ENCODE peak calls at places on chromosomes 1 and 21, in ten cellular contexts. O, K, F, J, P, V, E, M, T and D are unnamed samples. For H3K27me3, the result is how much of the 10 kb centered on the place peaks cover.

GRCh38 chr1:62076286-62076685 is 118.4 kb upstream of the L1TD1 start:
- DNase-seq in O (no peak), K (peak), F (peak), J (no peak), P (peak), V (no peak), E (no peak), M (no peak), T (peak), D (no peak)

GRCh38 chr1:154430903-154431302 is 25.8 kb downstream of the IL6R start:
- DNase-seq in O (no peak), K (no peak), F (no peak), J (no peak), P (no peak), V (no peak), E (no peak), M (no peak), T (no peak), D (no peak)

GRCh38 chr1:109808703-109809102 is 45.0 kb upstream of the EPS8L3 start:
- DNase-seq in O (no peak), K (no peak), F (no peak), J (no peak), P (no peak), V (no peak), E (no peak), M (no peak), T (no peak), D (no peak)

GRCh38 chr1:119327436-119328155 is 41.0 kb upstream of the HAO2 start:
- DNase-seq in O (no peak), K (no peak), F (peak), J (no peak), P (no peak), V (no peak), E (no peak), M (peak), T (peak), D (peak)

GRCh38 chr1:190475394-190476250 is 2.0 kb downstream of the BRINP3 start:
- DNase-seq in O (no peak), K (no peak), F (peak), J (no peak), P (no peak), V (no peak), E (peak), M (peak), T (peak), D (no peak)

GRCh38 chr1:56577859-56578663 is 1.3 kb downstream of the PLPP3 start:
- DNase-seq in O (peak), K (peak), F (peak), J (peak), P (no peak), V (peak), E (peak), M (peak), T (peak), D (peak)

GRCh38 chr1:226064168-226064815 is 1.8 kb downstream of the H3-3A start:
- DNase-seq in O (no peak), K (peak), F (peak), J (no peak), P (no peak), V (no peak), E (no peak), M (no peak), T (peak), D (no peak)

GRCh38 chr1:244406337-244406736 is 45.4 kb downstream of the ADSS2 start:
- DNase-seq in O (no peak), K (no peak), F (no peak), J (no peak), P (no peak), V (no peak), E (no peak), M (no peak), T (no peak), D (no peak)

GRCh38 chr1:16158993-16159831 is 3.3 kb upstream of the EPHA2 start:
- DNase-seq in O (no peak), K (no peak), F (no peak), J (no peak), P (no peak), V (no peak), E (no peak), M (no peak), T (no peak), D (no peak)

GRCh38 chr1:93155335-93155734 is 24.9 kb downstream of the TMED5 start:
- DNase-seq in O (no peak), K (no peak), F (no peak), J (no peak), P (no peak), V (no peak), E (no peak), M (no peak), T (no peak), D (no peak)

GRCh38 chr1:220370041-220370700 is 97.9 kb upstream of the RAB3GAP2 start:
- DNase-seq in O (no peak), K (peak), F (peak), J (peak), P (no peak), V (no peak), E (no peak), M (no peak), T (peak), D (no peak)

GRCh38 chr21:32516729-32517649 is 68.3 kb downstream of the TCP10L start:
- DNase-seq in O (no peak), K (peak), F (peak), J (no peak), P (no peak), V (peak), E (no peak), M (no peak), T (peak), D (no peak)

GRCh38 chr1:98704474-98704873 is 43.0 kb downstream of the SNX7 start:
- DNase-seq in O (no peak), K (peak), F (peak), J (no peak), P (no peak), V (no peak), E (no peak), M (no peak), T (no peak), D (peak)

GRCh38 chr1:230825061-230825803 is 43.1 kb downstream of the C1orf198 start:
- DNase-seq in O (no peak), K (peak), F (peak), J (no peak), P (peak), V (no peak), E (no peak), M (no peak), T (no peak), D (no peak)

GRCh38 chr1:109186704-109187071 is 27.0 kb upstream of the SARS1 start:
- DNase-seq in O (no peak), K (no peak), F (peak), J (no peak), P (no peak), V (no peak), E (no peak), M (no peak), T (no peak), D (peak)

GRCh38 chr1:8219530-8219929 is 98.4 kb upstream of the SLC45A1 start:
- DNase-seq in O (no peak), K (no peak), F (peak), J (no peak), P (no peak), V (no peak), E (no peak), M (no peak), T (no peak), D (no peak)

GRCh38 chr1:188822248-188822647 is 1655.4 kb downstream of the BRINP3 start:
- DNase-seq in O (no peak), K (no peak), F (peak), J (no peak), P (no peak), V (no peak), E (no peak), M (no peak), T (peak), D (no peak)

GRCh38 chr1:184827600-184828368 is 73.1 kb upstream of the EDEM3 start:
- DNase-seq in O (no peak), K (peak), F (peak), J (peak), P (no peak), V (no peak), E (no peak), M (no peak), T (no peak), D (no peak)

GRCh38 chr1:34272152-34272551 is 95.4 kb downstream of the C1orf94 start:
- DNase-seq in O (no peak), K (no peak), F (no peak), J (no peak), P (no peak), V (no peak), E (no peak), M (no peak), T (no peak), D (no peak)

GRCh38 chr1:11364170-11364569 is 91.2 kb downstream of the UBIAD1 start:
- DNase-seq in O (no peak), K (no peak), F (no peak), J (no peak), P (no peak), V (no peak), E (no peak), M (no peak), T (no peak), D (no peak)

GRCh38 chr1:44721521-44722361 is 9.2 kb downstream of the RNU5D-1 start:
- DNase-seq in O (no peak), K (peak), F (peak), J (no peak), P (peak), V (no peak), E (peak), M (no peak), T (peak), D (peak)

GRCh38 chr1:107076846-107077245 is 20.4 kb downstream of the PRMT6 start:
- DNase-seq in O (no peak), K (no peak), F (peak), J (no peak), P (peak), V (no peak), E (no peak), M (no peak), T (no peak), D (no peak)

GRCh38 chr1:4113897-4114296 is 213.8 kb upstream of the C1orf174 start:
- DNase-seq in O (no peak), K (no peak), F (no peak), J (no peak), P (no peak), V (no peak), E (no peak), M (no peak), T (no peak), D (no peak)

GRCh38 chr21:27036736-27037301 is 69.9 kb upstream of the ADAMTS5 start:
- DNase-seq in O (no peak), K (no peak), F (no peak), J (peak), P (no peak), V (peak), E (no peak), M (no peak), T (no peak), D (no peak)

GRCh38 chr1:117612517-117613248 is 6.8 kb downstream of the TENT5C start:
- DNase-seq in O (no peak), K (peak), F (peak), J (no peak), P (no peak), V (no peak), E (no peak), M (no peak), T (peak), D (no peak)

GRCh38 chr1:91024501-91025119 is 2.8 kb upstream of the ZNF644 start:
- DNase-seq in O (no peak), K (no peak), F (no peak), J (no peak), P (no peak), V (no peak), E (no peak), M (no peak), T (no peak), D (no peak)

GRCh38 chr1:6103111-6103853 is 57.6 kb downstream of the KCNAB2 start:
- DNase-seq in O (no peak), K (no peak), F (no peak), J (no peak), P (no peak), V (no peak), E (peak), M (peak), T (no peak), D (peak)

GRCh38 chr1:59061876-59062275 is 235.0 kb upstream of the FGGY start:
- DNase-seq in O (peak), K (peak), F (peak), J (peak), P (no peak), V (peak), E (no peak), M (no peak), T (peak), D (peak)

GRCh38 chr1:173410133-173410793 is 66.9 kb upstream of the PRDX6 start:
- DNase-seq in O (no peak), K (peak), F (peak), J (no peak), P (no peak), V (no peak), E (no peak), M (no peak), T (no peak), D (no peak)

GRCh38 chr21:41926068-41926806 is 27.6 kb downstream of the C2CD2 start:
- DNase-seq in O (no peak), K (peak), F (peak), J (no peak), P (no peak), V (no peak), E (no peak), M (no peak), T (peak), D (no peak)

GRCh38 chr1:228093050-228093906 is 9.8 kb downstream of the C1orf35 start:
- DNase-seq in O (peak), K (no peak), F (no peak), J (no peak), P (no peak), V (no peak), E (no peak), M (no peak), T (no peak), D (peak)

GRCh38 chr1:219801433-219801832 is 126.9 kb downstream of the SLC30A10 start:
- DNase-seq in O (no peak), K (no peak), F (no peak), J (no peak), P (no peak), V (no peak), E (no peak), M (no peak), T (no peak), D (no peak)

GRCh38 chr1:244050835-244051444 is at the start of gene ZBTB18:
- DNase-seq in O (no peak), K (peak), F (peak), J (peak), P (no peak), V (no peak), E (no peak), M (no peak), T (peak), D (no peak)

GRCh38 chr1:165639821-165640623 is 9.0 kb downstream of the MGST3 start:
- DNase-seq in O (no peak), K (no peak), F (no peak), J (no peak), P (no peak), V (no peak), E (no peak), M (no peak), T (no peak), D (no peak)

GRCh38 chr1:8397511-8397910 is 79.6 kb downstream of the SLC45A1 start:
- DNase-seq in O (no peak), K (peak), F (no peak), J (no peak), P (no peak), V (no peak), E (no peak), M (no peak), T (peak), D (no peak)

GRCh38 chr1:154961207-154961496 is 430 bp downstream of the PYGO2 start:
- DNase-seq in O (peak), K (no peak), F (no peak), J (peak), P (no peak), V (no peak), E (no peak), M (no peak), T (no peak), D (no peak)

GRCh38 chr1:17984510-17985085 is 123.0 kb upstream of the IGSF21 start:
- DNase-seq in O (no peak), K (no peak), F (no peak), J (no peak), P (no peak), V (no peak), E (no peak), M (no peak), T (peak), D (no peak)

GRCh38 chr1:6948416-6948815 is 163.2 kb downstream of the CAMTA1 start:
- DNase-seq in O (no peak), K (no peak), F (no peak), J (no peak), P (no peak), V (no peak), E (no peak), M (no peak), T (no peak), D (no peak)

GRCh38 chr1:106798991-106799390 is 257.5 kb upstream of the PRMT6 start:
- DNase-seq in O (no peak), K (peak), F (peak), J (no peak), P (no peak), V (no peak), E (no peak), M (no peak), T (peak), D (no peak)

GRCh38 chr1:168722964-168723363 is 6.0 kb downstream of the DPT start:
- DNase-seq in O (no peak), K (no peak), F (no peak), J (no peak), P (no peak), V (no peak), E (no peak), M (no peak), T (no peak), D (no peak)

GRCh38 chr1:1428174-1428573 is 7.1 kb upstream of the ANKRD65 start:
- DNase-seq in O (no peak), K (no peak), F (no peak), J (no peak), P (no peak), V (no peak), E (no peak), M (peak), T (no peak), D (no peak)

GRCh38 chr1:1425753-1426495 is 4.8 kb upstream of the ANKRD65 start:
- DNase-seq in O (no peak), K (no peak), F (no peak), J (no peak), P (no peak), V (no peak), E (peak), M (peak), T (no peak), D (no peak)

GRCh38 chr1:1425426-1425752 is 4.3 kb upstream of the ANKRD65 start:
- DNase-seq in O (no peak), K (no peak), F (no peak), J (no peak), P (no peak), V (no peak), E (no peak), M (peak), T (no peak), D (no peak)

GRCh38 chr1:1426961-1427934 is 6.2 kb upstream of the ANKRD65 start:
- DNase-seq in O (no peak), K (no peak), F (no peak), J (peak), P (no peak), V (no peak), E (peak), M (peak), T (no peak), D (peak)

GRCh38 chr1:1426496-1426960 is 5.5 kb upstream of the ANKRD65 start:
- DNase-seq in O (no peak), K (no peak), F (no peak), J (no peak), P (no peak), V (no peak), E (peak), M (peak), T (no peak), D (no peak)
- H3K4me3 ChIP-seq in O (no peak), K (no peak), F (no peak), J (no peak), P (peak), V (no peak), E (no peak), M (no peak), T (no peak), D (no peak)

GRCh38 chr1:203126866-203127671 is 457 bp upstream of the ADORA1 start:
- DNase-seq in O (peak), K (no peak), F (no peak), J (no peak), P (no peak), V (no peak), E (no peak), M (no peak), T (no peak), D (no peak)

GRCh38 chr1:203127672-203128611 is at the start of gene ADORA1:
- DNase-seq in O (peak), K (peak), F (peak), J (peak), P (no peak), V (peak), E (peak), M (peak), T (no peak), D (peak)

GRCh38 chr1:203124011-203124410 is 3.5 kb upstream of the ADORA1 start:
- DNase-seq in O (no peak), K (no peak), F (no peak), J (no peak), P (no peak), V (no peak), E (no peak), M (no peak), T (no peak), D (no peak)

GRCh38 chr1:203124546-203125317 is 2.8 kb upstream of the ADORA1 start:
- DNase-seq in O (no peak), K (no peak), F (no peak), J (no peak), P (no peak), V (no peak), E (no peak), M (no peak), T (no peak), D (no peak)

DNA sequence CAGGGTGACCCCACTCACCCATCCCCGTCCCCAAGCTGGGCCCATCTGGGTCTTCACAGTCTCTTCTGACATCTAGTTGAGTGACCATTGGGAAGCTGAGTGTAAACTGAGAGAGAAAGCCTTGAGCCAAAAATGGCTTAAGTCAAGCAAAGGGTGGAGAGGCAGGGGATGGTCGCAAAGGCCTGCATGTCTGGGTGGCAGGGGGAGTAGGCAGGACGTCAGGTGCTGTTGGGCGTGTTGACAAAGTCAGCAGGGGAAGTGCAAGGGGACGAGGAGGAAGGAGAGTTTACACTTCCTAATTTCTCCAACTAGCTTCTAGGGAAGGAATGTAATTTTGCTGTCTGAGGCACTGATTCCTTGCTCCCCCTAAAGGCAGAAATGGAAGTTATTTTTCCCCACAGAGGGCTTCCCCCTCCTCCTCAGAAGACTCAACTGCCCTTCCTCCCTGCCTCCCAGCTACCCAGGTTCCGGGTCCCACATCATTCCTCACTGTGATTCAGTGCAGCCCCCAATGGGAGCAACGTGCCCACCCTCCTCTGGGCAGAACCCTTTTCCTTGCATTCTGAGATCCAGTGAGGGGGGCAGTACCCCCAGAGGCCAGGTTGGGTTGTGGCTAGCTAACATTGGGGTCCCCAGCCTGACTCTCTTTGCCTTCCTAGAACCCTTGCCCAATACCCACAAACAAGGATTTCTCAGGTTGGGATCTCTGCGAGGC is 1.2 kb upstream of the ADORA1 start:
- DNase-seq in O (peak), K (no peak), F (peak), J (no peak), P (no peak), V (no peak), E (no peak), M (no peak), T (peak), D (no peak)
- H3K27me3 ChIP-seq in O (half or more), K (under half), F (under half), J (half or more), P (under half), V (under half), E (under half), M (under half), T (under half), D (under half)

GRCh38 chr1:9453375-9454093 is 85.7 kb upstream of the SLC25A33 start:
- DNase-seq in O (no peak), K (no peak), F (no peak), J (no peak), P (no peak), V (no peak), E (no peak), M (peak), T (no peak), D (no peak)
- H3K4me3 ChIP-seq in O (no peak), K (no peak), F (no peak), J (no peak), P (no peak), V (no peak), E (no peak), M (no peak), T (no peak), D (no peak)

DNA sequence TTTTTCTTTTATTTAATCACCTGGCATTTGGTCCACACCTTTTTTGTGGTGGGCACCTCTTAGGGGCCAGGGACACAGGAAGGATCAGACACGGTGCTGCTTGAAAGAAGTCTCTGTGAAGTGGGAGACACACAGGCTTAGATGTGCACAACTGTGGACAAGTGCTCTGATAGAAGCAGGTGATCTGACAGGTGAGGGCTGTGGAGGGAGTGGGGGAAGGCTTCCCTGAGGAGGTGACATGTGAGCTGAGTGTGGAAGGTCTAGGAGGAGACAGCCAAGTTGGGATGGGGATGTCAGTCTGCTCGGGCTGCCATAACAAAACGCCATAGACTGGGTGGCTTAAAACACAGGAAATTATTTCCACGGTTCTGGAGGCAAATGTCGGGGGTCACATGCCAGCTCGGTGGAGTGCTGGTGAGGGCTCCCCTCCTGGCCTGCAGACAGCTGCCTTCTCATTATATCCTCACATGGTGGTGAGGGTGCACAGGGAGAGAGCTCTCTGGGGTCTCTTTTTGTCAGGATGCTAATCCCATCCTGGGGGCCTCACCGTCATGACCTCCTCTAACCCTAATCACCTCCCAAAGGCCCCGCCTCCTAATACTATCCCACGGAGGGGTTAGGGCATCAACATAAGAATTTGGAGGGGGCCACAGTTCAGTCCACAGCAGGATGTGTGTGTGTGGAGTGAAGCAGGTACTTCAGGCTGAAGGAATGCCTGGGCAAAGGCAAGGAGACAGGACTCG is 5.2 kb upstream of the KIAA1614 start:
- DNase-seq in O (peak), K (no peak), F (no peak), J (no peak), P (no peak), V (no peak), E (no peak), M (no peak), T (no peak), D (no peak)
- H3K27me3 ChIP-seq in O (under half), K (under half), F (under half), J (under half), P (under half), V (under half), E (under half), M (under half), T (under half), D (under half)